ENCODE peak calls at places on chromosome 15, in four cellular contexts. One of them, this sample, is unnamed.

GRCh38 chr15:73918784-73919183 is 7.5 kb upstream of the LOXL1 start:
- DNase-seq in H1: no peak
- DNase-seq in K562: no peak
- DNase-seq in GM12878: no peak
- DNase-seq in this sample: no peak

GRCh38 chr15:45637552-45638033 is 2.8 kb downstream of the SQOR start:
- DNase-seq in H1: no peak
- DNase-seq in K562: peak; percentile 10
- DNase-seq in GM12878: peak; percentile 85
- DNase-seq in this sample: peak; percentile 80

GRCh38 chr15:100775581-100776185 is 103.9 kb upstream of the ALDH1A3 start:
- DNase-seq in H1: no peak
- DNase-seq in GM12878: no peak
- DNase-seq in K562: no peak
- DNase-seq in this sample: no peak

GRCh38 chr15:101170568-101171350 is 81.1 kb downstream of the CHSY1 start:
- DNase-seq in GM12878: no peak
- DNase-seq in K562: no peak
- DNase-seq in H1: no peak
- DNase-seq in this sample: no peak

GRCh38 chr15:61584410-61584809 is 355.3 kb upstream of the RORA start:
- DNase-seq in H1: no peak
- DNase-seq in K562: peak; percentile 7
- DNase-seq in GM12878: no peak
- DNase-seq in this sample: no peak

GRCh38 chr15:54519577-54519976 is 541.3 kb downstream of the UNC13C start:
- DNase-seq in H1: no peak
- DNase-seq in GM12878: peak; percentile 52
- DNase-seq in K562: no peak
- DNase-seq in this sample: no peak

GRCh38 chr15:31065824-31066223 is 35.7 kb downstream of the TRPM1 start:
- DNase-seq in K562: no peak
- DNase-seq in H1: no peak
- DNase-seq in GM12878: no peak
- DNase-seq in this sample: no peak

GRCh38 chr15:62603757-62604156 is 438.7 kb upstream of the C2CD4B start:
- DNase-seq in K562: no peak
- DNase-seq in H1: no peak
- DNase-seq in GM12878: no peak
- DNase-seq in this sample: no peak

GRCh38 chr15:52106641-52107040 is 5.9 kb downstream of the BCL2L10 start:
- DNase-seq in GM12878: no peak
- DNase-seq in K562: no peak
- DNase-seq in H1: no peak
- DNase-seq in this sample: no peak

GRCh38 chr15:65916041-65916663 is 46.9 kb downstream of the RAB11A start:
- DNase-seq in GM12878: no peak
- DNase-seq in H1: no peak
- DNase-seq in K562: no peak
- DNase-seq in this sample: no peak

GRCh38 chr15:63135804-63136203 is 14.1 kb downstream of the LACTB start:
- DNase-seq in GM12878: no peak
- DNase-seq in H1: no peak
- DNase-seq in K562: no peak
- DNase-seq in this sample: no peak

GRCh38 chr15:33831646-33832045 is 136.7 kb upstream of the CHRM5 start:
- DNase-seq in GM12878: no peak
- DNase-seq in K562: no peak
- DNase-seq in H1: no peak
- DNase-seq in this sample: no peak

GRCh38 chr15:98177950-98178848 is 217.7 kb downstream of the ARRDC4 start:
- DNase-seq in GM12878: no peak
- DNase-seq in K562: peak; percentile 69
- DNase-seq in H1: no peak
- DNase-seq in this sample: peak; percentile 56

GRCh38 chr15:98169551-98169950 is 209.0 kb downstream of the ARRDC4 start:
- DNase-seq in H1: no peak
- DNase-seq in GM12878: no peak
- DNase-seq in K562: no peak
- DNase-seq in this sample: no peak

GRCh38 chr15:98174286-98174685 is 213.8 kb downstream of the ARRDC4 start:
- DNase-seq in K562: peak; percentile 4
- DNase-seq in GM12878: no peak
- DNase-seq in H1: no peak
- DNase-seq in this sample: no peak
- H3K9ac ChIP-seq in K562: no peak overlapping the region
- H3K9ac ChIP-seq in GM12878: no peak overlapping the region
- H3K9ac ChIP-seq in H1: no peak overlapping the region
- H3K9ac ChIP-seq in this sample: no peak overlapping the region

GRCh38 chr15:80801891-80802680 is 22.9 kb downstream of the CEMIP start:
- DNase-seq in K562: no peak
- DNase-seq in H1: no peak
- DNase-seq in GM12878: no peak
- DNase-seq in this sample: no peak

GRCh38 chr15:80800067-80800466 is 20.9 kb downstream of the CEMIP start:
- DNase-seq in H1: no peak
- DNase-seq in GM12878: no peak
- DNase-seq in K562: no peak
- DNase-seq in this sample: no peak

GRCh38 chr15:80803580-80804525 is 24.7 kb downstream of the CEMIP start:
- DNase-seq in H1: no peak
- DNase-seq in GM12878: no peak
- DNase-seq in K562: no peak
- DNase-seq in this sample: no peak

GRCh38 chr15:80804970-80805495 is 25.9 kb downstream of the CEMIP start:
- DNase-seq in GM12878: no peak
- DNase-seq in K562: no peak
- DNase-seq in H1: no peak
- DNase-seq in this sample: peak; percentile 98
- TF ChIP-seq HDAC2 in GM12878: no peak
- TF ChIP-seq HDAC2 in K562: no peak
- TF ChIP-seq HDAC2 in H1: no peak
- TF ChIP-seq HDAC2 in this sample: peak; percentile 97

GRCh38 chr15:93270937-93271472 is 182.0 kb upstream of the RGMA start:
- DNase-seq in GM12878: no peak
- DNase-seq in H1: no peak
- DNase-seq in K562: no peak
- DNase-seq in this sample: no peak

GRCh38 chr15:93266291-93266690 is 177.3 kb upstream of the RGMA start:
- DNase-seq in GM12878: no peak
- DNase-seq in K562: no peak
- DNase-seq in H1: no peak
- DNase-seq in this sample: no peak

GRCh38 chr15:93274276-93274675 is 185.3 kb upstream of the RGMA start:
- DNase-seq in GM12878: no peak
- DNase-seq in H1: no peak
- DNase-seq in K562: no peak
- DNase-seq in this sample: no peak

GRCh38 chr15:93271871-93272270 is 182.9 kb upstream of the RGMA start:
- DNase-seq in K562: no peak
- DNase-seq in H1: no peak
- DNase-seq in GM12878: no peak
- DNase-seq in this sample: no peak
- H3K9ac ChIP-seq in K562: no peak overlapping the region
- H3K9ac ChIP-seq in H1: no peak overlapping the region
- H3K9ac ChIP-seq in GM12878: no peak overlapping the region
- H3K9ac ChIP-seq in this sample: no peak overlapping the region

GRCh38 chr15:39061952-39062464 is 497.4 kb upstream of the RASGRP1 start:
- DNase-seq in GM12878: no peak
- DNase-seq in K562: no peak
- DNase-seq in H1: peak; percentile 5
- DNase-seq in this sample: no peak
- TF ChIP-seq HDAC2 in GM12878: no peak
- TF ChIP-seq HDAC2 in K562: no peak
- TF ChIP-seq HDAC2 in H1: no peak
- TF ChIP-seq HDAC2 in this sample: no peak

GRCh38 chr15:40046721-40047412 is 7.9 kb upstream of the SRP14 start:
- DNase-seq in H1: no peak
- DNase-seq in K562: no peak
- DNase-seq in GM12878: no peak
- DNase-seq in this sample: no peak

GRCh38 chr15:40042791-40043320 is 3.9 kb upstream of the SRP14 start:
- DNase-seq in H1: no peak
- DNase-seq in GM12878: no peak
- DNase-seq in K562: no peak
- DNase-seq in this sample: no peak

GRCh38 chr15:40045572-40046217 is 6.7 kb upstream of the SRP14 start:
- DNase-seq in K562: no peak
- DNase-seq in H1: no peak
- DNase-seq in GM12878: no peak
- DNase-seq in this sample: no peak

GRCh38 chr15:40043927-40044716 is 5.1 kb upstream of the SRP14 start:
- DNase-seq in H1: no peak
- DNase-seq in GM12878: no peak
- DNase-seq in K562: no peak
- DNase-seq in this sample: no peak

DNA sequence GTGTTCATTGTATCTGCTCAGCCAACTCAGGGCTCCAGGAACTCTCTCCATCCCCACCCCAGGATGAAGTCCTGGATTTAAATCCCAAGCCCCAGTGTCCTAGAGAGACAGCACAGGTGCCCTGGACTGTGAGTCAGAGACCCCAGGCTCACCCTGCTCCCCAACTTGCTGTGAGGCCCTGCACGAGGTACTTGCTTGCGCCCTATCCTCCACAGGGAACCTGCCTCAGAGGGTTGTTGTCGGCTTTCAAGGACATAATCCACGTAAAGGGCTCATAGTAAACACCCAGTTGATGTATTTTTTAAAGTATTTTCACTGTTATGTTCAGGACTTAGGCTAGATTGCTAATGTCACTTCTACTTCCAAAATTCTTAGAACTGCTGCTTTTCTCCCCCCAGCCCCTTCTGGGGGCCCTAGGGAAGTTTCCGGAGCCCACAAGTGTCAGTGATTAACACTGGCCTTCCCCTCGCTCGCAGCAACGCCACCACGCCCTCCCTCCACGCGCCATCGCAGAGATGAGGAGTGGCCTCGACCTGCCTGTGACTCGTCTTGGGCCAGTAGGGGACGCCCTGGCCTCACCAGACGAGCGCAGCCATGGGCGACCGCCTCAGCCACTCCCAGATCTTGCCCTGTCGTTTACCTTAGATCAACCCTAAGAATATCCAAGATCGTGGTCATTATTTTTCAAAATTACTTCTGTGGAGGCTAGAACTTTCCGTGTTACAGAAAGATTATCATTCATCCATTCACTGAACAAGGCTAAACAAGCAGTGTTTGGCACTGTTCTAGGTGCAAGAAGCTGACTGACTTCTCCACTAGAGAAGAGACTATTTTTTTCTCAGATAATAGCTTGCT is 6.0 kb upstream of the SRP14 start:
- DNase-seq in K562: peak; percentile 92
- DNase-seq in H1: no peak
- DNase-seq in GM12878: no peak
- DNase-seq in this sample: peak; percentile 56
- H3K9ac ChIP-seq in K562: peak overlapping the region; percentile 62
- H3K9ac ChIP-seq in H1: no peak overlapping the region
- H3K9ac ChIP-seq in GM12878: peak overlapping the region; percentile 32
- H3K9ac ChIP-seq in this sample: peak overlapping the region; percentile 34

GRCh38 chr15:59931642-59932296 is 72.3 kb upstream of the FOXB1 start:
- DNase-seq in GM12878: no peak
- DNase-seq in K562: no peak
- DNase-seq in H1: no peak
- DNase-seq in this sample: no peak
- TF ChIP-seq HDAC2 in GM12878: no peak
- TF ChIP-seq HDAC2 in K562: no peak
- TF ChIP-seq HDAC2 in H1: no peak
- TF ChIP-seq HDAC2 in this sample: no peak

This sample was measured in HepG2.